ENCODE peak calls at places on chromosomes 16 and 17, in four cellular contexts. V, F, N and L are unnamed samples. For H3K4me1, the result is how much of the 10 kb centered on the place peaks cover.

GRCh38 chr17:22516861-22517636 is 824.7 kb downstream of the KCNJ18 start:
- DNase-seq in V (no peak), F (no peak), N (no peak), L (peak)

GRCh38 chr17:14033166-14033565 is 36.1 kb upstream of the COX10 start:
- DNase-seq in V (no peak), F (no peak), N (no peak), L (no peak)

GRCh38 chr17:1431631-1432104 is 24.4 kb downstream of the CRK start:
- DNase-seq in V (no peak), F (peak), N (no peak), L (no peak)

GRCh38 chr16:1271380-1271749 is 15.5 kb downstream of the TPSD1 start:
- DNase-seq in V (no peak), F (no peak), N (no peak), L (no peak)

GRCh38 chr17:79038545-79039135 is 14.7 kb downstream of the C1QTNF1 start:
- DNase-seq in V (no peak), F (no peak), N (peak), L (no peak)

GRCh38 chr16:239948-240277 is 5.3 kb downstream of the FAM234A start:
- DNase-seq in V (no peak), F (no peak), N (no peak), L (no peak)

GRCh38 chr17:70345061-70345460 is 175.7 kb downstream of the KCNJ2 start:
- DNase-seq in V (no peak), F (no peak), N (no peak), L (no peak)

GRCh38 chr17:54992797-54993639 is 24.5 kb downstream of the STXBP4 start:
- DNase-seq in V (no peak), F (no peak), N (peak), L (no peak)

GRCh38 chr17:81207610-81208581 is 14.9 kb downstream of the CEP131 start:
- DNase-seq in V (no peak), F (no peak), N (no peak), L (no peak)

GRCh38 chr17:59512844-59513383 is 52.5 kb upstream of the DHX40 start:
- DNase-seq in V (no peak), F (no peak), N (no peak), L (no peak)

DNA sequence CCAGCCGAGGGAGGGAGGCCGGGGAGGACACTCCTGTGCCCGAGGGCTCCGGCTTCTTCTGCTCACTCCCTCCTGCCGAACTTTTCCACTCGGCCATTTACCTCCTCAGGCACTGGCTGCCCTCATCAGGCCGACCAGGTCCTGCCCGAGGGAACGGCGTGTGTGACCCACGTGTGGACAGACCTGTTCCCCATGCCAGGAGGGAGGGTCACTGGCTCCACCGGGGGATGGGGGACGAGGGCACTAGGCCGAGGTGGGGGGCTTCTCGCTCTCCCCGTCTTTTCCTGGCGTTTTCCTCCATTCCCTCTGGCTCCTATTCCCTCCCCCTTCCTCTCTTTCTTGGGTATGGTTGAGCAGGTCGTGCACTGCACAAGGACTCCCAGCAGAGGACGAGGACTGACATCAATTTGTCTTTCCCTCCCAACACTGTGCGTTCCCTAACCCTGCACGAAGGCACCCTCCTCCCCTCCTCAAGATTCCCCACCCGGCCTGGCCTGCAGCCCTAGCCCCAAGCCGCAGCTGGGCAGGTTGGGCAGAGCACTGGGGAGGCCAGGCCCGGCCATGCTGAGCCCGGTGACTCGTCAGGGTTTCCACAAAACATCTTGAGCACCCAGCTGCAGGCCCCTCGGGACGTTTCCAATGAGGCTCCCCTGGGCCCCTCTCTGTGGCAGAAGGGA is 3.2 kb upstream of the IL17C start:
- DNase-seq in V (no peak), F (no peak), N (no peak), L (peak)
- H3K4me1 ChIP-seq in V (under half), F (under half), N (under half), L (under half)

GRCh38 chr16:82793550-82794244 is 166.9 kb downstream of the CDH13 start:
- DNase-seq in V (no peak), F (no peak), N (no peak), L (no peak)

GRCh38 chr16:82792704-82793103 is 165.9 kb downstream of the CDH13 start:
- DNase-seq in V (no peak), F (no peak), N (no peak), L (no peak)

GRCh38 chr16:82801361-82801760 is 174.6 kb downstream of the CDH13 start:
- DNase-seq in V (no peak), F (no peak), N (no peak), L (no peak)

GRCh38 chr16:82796047-82796446 is 169.3 kb downstream of the CDH13 start:
- DNase-seq in V (no peak), F (no peak), N (no peak), L (no peak)
- TF ChIP-seq CTCF in V (no peak), F (no peak), N (no peak), L (no peak)

GRCh38 chr17:411416-412120 is 59.0 kb upstream of the RPH3AL start:
- DNase-seq in V (no peak), F (no peak), N (no peak), L (no peak)
- H3K4me3 ChIP-seq in V (peak), F (no peak), N (peak), L (peak)

DNA sequence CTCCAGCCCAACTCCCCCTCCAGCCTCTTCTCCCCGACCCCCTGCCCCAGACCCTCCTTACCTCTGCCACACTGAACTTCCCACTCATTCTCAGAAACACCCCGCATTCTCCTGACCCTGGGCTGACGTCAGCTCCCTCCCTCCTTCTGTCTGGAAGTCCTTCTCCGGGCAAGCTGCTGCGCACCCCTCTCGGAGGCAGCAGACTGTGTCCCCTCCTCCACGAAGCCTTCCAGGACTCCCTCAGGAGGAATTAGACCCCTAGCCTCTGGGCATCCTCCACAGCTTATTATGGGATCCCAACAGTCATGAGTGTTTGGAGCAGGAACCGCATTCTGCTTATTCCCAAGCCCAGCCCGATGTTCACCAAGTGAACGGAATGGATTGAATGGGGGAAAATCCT is 3.4 kb upstream of the RPL38 start:
- DNase-seq in V (no peak), F (no peak), N (no peak), L (no peak)
- H3K4me1 ChIP-seq in V (under half), F (under half), N (under half), L (under half)

DNA sequence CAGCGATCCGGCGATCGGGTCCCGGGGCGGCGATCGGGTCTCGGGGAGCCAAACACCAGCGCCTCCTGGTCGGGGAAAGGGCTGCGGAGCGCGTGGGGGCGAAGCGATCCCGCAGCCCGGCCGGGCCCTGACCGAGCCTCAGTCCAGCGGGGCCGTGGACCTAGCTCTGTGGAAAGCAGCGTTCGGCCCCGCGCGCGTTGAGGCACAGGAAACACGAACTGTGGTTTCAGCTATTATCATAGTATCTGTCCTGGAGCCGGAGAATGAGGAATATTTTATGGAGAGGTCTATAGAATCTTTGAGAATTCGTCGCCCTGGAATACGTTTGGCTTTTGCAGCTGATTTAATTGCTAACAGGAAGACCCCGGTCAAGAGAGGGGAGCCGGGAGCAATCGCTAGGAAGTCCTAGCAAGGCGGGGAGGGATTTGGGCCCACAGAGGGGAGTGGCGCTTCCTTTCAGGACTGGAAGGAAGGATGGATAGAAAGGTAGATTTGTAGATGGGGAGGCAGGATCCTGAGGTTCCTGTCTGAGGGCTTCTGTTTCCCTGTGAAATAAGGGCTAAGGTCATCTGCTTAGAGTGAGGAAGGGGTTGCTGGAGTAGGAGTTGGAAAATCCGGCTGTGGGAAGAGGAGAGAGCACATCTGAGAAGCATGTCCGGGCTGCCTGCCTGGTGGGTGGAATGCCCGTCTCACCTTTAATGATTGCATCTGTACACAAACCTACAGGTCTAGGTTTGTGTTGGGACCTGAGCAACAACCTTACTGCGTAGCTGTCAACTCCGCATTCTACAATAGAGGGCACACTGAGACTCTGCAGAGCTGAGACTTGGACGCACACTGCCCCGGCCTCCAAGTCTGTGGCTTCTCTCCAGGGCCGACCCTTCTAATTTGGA is 770 bp downstream of the CCNF start:
- DNase-seq in V (no peak), F (peak), N (no peak), L (no peak)
- TF ChIP-seq CTCF in V (no peak), F (no peak), N (peak), L (no peak)

GRCh38 chr17:64655704-64656103 is 6.4 kb downstream of the SMURF2 start:
- DNase-seq in V (no peak), F (no peak), N (no peak), L (no peak)

GRCh38 chr17:64657610-64658125 is 4.4 kb downstream of the SMURF2 start:
- DNase-seq in V (no peak), F (no peak), N (no peak), L (no peak)

GRCh38 chr17:64653985-64654355 is 8.1 kb downstream of the SMURF2 start:
- DNase-seq in V (no peak), F (no peak), N (no peak), L (no peak)

GRCh38 chr17:64651889-64652288 is 10.2 kb downstream of the SMURF2 start:
- DNase-seq in V (no peak), F (no peak), N (no peak), L (no peak)

DNA sequence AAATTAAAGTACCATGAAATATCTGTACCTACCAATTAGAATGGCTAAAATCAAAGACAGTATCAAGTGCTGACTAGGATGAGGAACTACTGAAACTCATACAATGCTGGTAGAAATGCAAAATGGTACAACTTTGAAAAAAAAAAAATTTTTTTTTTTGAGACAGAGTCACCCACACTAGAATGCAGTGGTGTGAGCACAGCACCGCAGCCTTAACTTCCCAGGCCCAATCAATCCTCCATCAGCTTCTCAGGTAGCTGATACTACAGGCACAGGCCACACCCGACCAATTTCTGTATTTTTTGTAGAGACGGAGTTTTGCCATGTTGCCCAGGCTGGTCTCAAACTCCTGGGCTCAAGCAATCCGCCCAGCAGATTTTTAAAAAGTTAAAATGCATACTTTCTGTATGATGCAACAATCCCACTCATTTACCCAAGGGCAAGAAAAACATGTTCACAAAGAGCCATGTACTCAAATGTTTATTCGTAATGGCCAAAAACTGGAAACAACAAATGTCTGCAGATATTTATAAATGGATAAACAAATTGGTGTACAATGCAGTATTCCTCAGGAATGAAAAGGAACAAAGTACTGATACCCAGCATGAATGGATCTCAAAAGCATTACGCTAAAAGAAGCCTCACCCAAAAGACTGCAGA is 8.7 kb downstream of the SMURF2 start:
- DNase-seq in V (no peak), F (no peak), N (no peak), L (no peak)
- H3K4me3 ChIP-seq in V (no peak), F (no peak), N (no peak), L (no peak)

DNA sequence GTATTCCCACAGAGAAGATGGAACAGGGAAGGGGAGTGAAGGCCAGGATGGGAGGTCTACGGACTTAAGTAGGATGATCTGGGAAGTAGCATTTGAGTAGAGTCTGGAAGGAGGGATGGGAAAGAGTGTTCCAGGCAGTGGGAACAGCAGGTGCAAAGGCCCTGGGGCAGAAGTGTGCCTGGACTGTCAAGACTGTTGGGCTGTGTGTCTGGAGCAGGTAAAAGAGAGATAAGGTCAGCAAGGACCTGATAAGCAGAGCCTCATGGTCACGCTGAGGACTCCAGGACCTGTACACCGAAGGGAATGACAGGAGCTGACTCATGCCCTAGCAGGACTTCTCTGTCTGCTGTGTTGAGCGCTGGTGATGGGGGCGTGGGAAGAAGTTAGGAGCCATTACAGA is 723 bp upstream of the CARD14 start:
- DNase-seq in V (no peak), F (no peak), N (no peak), L (peak)
- H3K4me1 ChIP-seq in V (under half), F (under half), N (under half), L (under half)

DNA sequence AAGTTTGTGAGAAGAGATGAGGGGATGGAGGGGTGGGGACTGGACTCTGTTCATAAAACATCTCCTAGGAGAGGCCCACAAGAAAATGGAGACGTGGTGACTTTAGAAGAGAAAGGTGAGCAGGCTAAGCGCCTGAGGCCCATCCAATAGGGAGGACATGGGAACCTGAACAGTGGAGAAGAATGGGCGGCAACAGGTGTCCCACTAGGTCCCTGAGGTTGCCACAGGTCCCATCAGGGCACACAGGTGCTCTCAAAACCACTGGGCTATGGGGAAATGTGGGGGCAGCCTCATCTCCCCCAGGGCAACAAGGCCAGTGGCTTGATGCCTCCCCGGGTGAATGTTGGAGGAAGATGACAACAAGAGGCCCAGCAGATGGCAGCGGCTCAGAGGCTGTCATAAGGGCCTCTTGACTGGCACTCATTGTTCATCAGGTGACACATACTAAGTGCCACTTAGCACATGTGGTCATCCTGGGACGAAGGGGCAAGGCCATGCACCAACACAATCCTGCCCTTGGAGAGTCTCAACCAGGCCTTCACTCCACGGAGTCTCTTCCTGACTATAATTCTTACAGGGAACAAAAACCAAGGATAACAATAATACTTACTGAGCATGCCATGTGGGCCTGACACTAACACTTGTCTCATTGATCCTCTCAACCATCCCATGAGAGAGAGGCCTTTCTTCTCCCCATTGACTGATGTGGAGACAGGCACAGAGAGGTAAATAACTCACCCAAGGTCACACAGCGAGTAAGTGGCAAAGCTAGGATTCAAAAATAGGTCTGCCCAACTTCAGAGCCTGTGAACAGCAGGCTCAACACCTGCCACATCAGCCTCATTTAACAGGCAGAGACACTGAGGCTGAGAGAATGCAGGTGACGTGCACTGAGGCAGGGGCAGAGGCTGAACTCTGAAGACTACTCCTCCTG is 38.0 kb downstream of the CUEDC1 start:
- DNase-seq in V (peak), F (peak), N (no peak), L (no peak)
- TF ChIP-seq CTCF in V (no peak), F (no peak), N (no peak), L (no peak)

DNA sequence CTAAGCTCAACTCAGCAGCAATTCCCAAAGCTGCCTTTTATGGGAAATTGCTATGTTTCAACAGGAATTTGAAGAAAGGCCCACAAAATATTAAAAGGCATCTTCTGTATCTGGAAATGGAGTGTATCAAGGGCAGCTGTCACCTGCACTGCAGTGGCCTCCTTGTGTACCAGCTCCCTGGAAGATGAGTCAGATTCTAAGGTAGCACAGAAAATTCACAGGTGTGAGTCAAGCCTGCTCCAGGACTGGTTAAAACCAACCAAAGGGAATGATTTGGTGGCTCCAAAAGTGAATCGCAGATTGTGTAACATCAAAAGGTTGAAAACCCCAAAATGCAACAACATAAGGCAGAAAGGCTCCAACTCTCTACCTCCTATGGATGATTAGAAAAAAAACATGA is 296.4 kb downstream of the GRIN2A start:
- DNase-seq in V (no peak), F (no peak), N (no peak), L (no peak)
- H3K4me3 ChIP-seq in V (no peak), F (no peak), N (no peak), L (no peak)

GRCh38 chr17:16969931-16970906 is 1.7 kb downstream of the TNFRSF13B start:
- DNase-seq in V (no peak), F (peak), N (no peak), L (no peak)

GRCh38 chr17:16968786-16969185 is 3.1 kb downstream of the TNFRSF13B start:
- DNase-seq in V (no peak), F (no peak), N (no peak), L (no peak)

GRCh38 chr17:16972346-16972745 is 428 bp upstream of the TNFRSF13B start:
- DNase-seq in V (no peak), F (no peak), N (no peak), L (no peak)

GRCh38 chr17:16973760-16974540 is 2.0 kb upstream of the TNFRSF13B start:
- DNase-seq in V (no peak), F (no peak), N (no peak), L (no peak)

DNA sequence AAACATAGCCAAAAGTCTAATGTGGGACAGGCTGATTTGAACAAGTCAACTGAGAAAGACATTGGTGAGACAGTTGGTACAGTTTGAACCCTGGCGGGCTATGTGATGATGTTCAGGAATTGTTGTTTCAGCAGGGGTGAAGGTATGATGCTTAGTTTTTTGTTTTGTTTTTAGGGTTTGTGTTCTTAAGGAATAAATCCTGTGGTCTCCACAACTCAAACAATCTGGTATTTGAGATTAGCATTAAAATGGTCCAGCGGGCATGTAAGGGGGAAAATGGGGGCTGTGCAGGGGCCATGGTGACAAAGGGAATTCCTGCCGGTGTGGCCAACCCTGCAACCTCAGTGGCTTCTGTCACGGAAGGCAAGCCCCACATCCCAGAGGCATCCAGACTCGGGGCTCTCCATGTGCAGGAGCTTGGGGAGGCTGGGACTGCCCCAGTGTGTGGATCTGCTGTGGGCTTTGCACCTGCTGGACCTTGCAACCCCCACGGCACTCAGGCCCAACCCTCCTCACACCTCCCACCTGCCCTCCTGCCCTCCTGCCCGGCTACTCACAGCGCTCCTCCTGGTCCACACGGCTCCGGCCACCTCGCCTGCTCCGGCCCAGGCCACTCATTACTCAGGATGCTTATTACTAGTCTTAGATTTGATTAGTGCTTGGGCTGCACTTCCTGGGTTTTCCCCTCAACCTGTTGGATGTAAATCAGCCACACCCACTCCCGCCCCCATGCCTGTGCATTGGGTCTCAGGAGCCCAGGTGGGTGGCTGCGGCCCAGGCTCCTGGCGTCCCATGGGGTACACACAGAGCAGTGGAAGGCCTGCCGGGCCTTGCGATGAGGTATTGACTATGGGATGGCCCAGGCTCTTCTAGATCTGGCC is at the start of gene TNFRSF13B:
- DNase-seq in V (no peak), F (no peak), N (no peak), L (no peak)
- H3K4me1 ChIP-seq in V (under half), F (under half), N (under half), L (under half)